ENCODE peak calls at places on chromosomes 6 and 20, in six cellular contexts. P is coronary artery, G is GM06990, V is neural crest cell, D is chondrocyte, O is T1000. B is an unnamed sample.

GRCh38 chr6:139744038-139744437 is 369.6 kb upstream of the CITED2 start:
- DNase-seq in P (no peak), G (no peak), V (no peak), D (no peak), O (no peak), B (no peak)

GRCh38 chr20:40134176-40134575 is 554.9 kb downstream of the MAFB start:
- DNase-seq in P (no peak), G (no peak), V (no peak), D (no peak), O (no peak), B (no peak)

GRCh38 chr20:31515775-31516107 is 1.5 kb downstream of the HM13 start:
- DNase-seq in P (no peak), G (no peak), V (no peak), D (no peak), O (no peak), B (no peak)

GRCh38 chr20:48892849-48893352 is 28.6 kb upstream of the ARFGEF2 start:
- DNase-seq in P (no peak), G (no peak), V (no peak), D (peak; percentile 25), O (no peak), B (no peak)

GRCh38 chr20:25629816-25630499 is 6.1 kb upstream of the NANP start:
- DNase-seq in P (no peak), G (no peak), V (no peak), D (no peak), O (no peak), B (no peak)

GRCh38 chr6:82066196-82066595 is 181.3 kb downstream of the IBTK start:
- DNase-seq in P (no peak), G (no peak), V (no peak), D (no peak), O (no peak), B (no peak)

GRCh38 chr20:62052842-62053464 is 12.7 kb downstream of the TAF4 start:
- DNase-seq in P (no peak), G (no peak), V (no peak), D (no peak), O (no peak), B (no peak)

GRCh38 chr6:109687271-109687721 is 3.7 kb downstream of the AK9 start:
- DNase-seq in P (no peak), G (no peak), V (no peak), D (no peak), O (peak; percentile 67), B (no peak)

GRCh38 chr20:50313223-50313820 is 122.7 kb downstream of the CEBPB start:
- DNase-seq in P (peak; percentile 38), G (no peak), V (no peak), D (no peak), O (no peak), B (no peak)

GRCh38 chr20:39269031-39269461 is 306.9 kb downstream of the DHX35 start:
- DNase-seq in P (no peak), G (peak; percentile 20), V (peak; percentile 78), D (no peak), O (no peak), B (peak; percentile 61)

GRCh38 chr6:149451361-149452061 is 33.3 kb downstream of the ZC3H12D start:
- DNase-seq in P (no peak), G (no peak), V (peak; percentile 18), D (no peak), O (no peak), B (no peak)

GRCh38 chr6:170449231-170449630 is 103.9 kb downstream of the PSMB1 start:
- DNase-seq in P (no peak), G (no peak), V (no peak), D (no peak), O (no peak), B (no peak)

GRCh38 chr20:376089-376488 is 4.5 kb upstream of the TRIB3 start:
- DNase-seq in P (no peak), G (no peak), V (no peak), D (no peak), O (no peak), B (no peak)

GRCh38 chr6:111862727-111863126 is 10.5 kb downstream of the FYN start:
- DNase-seq in P (no peak), G (no peak), V (no peak), D (no peak), O (no peak), B (no peak)

GRCh38 chr6:63460971-63461370 is 111.3 kb upstream of the LOC128125822 start:
- DNase-seq in P (no peak), G (no peak), V (no peak), D (no peak), O (no peak), B (no peak)

GRCh38 chr6:68343901-68344300 is 291.2 kb upstream of the ADGRB3 start:
- DNase-seq in P (no peak), G (no peak), V (peak; percentile 22), D (no peak), O (peak; percentile 41), B (peak; percentile 6)